ENCODE peak calls at places on chromosomes 3 and 15, in five cellular contexts. One of them, this sample, is unnamed.

GRCh38 chr3:65265511-65265910 is 577.7 kb upstream of the ADAMTS9 start:
- DNase-seq in GM12864: no peak
- DNase-seq in IMR-90: no peak
- DNase-seq in CD14-positive monocyte: no peak
- DNase-seq in mammary epithelial cell: no peak
- DNase-seq in this sample: no peak

GRCh38 chr3:4852780-4853748 is 126.2 kb upstream of the BHLHE40 start:
- DNase-seq in GM12864: no peak
- DNase-seq in mammary epithelial cell: no peak
- DNase-seq in IMR-90: no peak
- DNase-seq in CD14-positive monocyte: no peak
- DNase-seq in this sample: no peak

GRCh38 chr3:149971403-149972075 is 844 bp upstream of the PFN2 start:
- DNase-seq in GM12864: no peak
- DNase-seq in IMR-90: peak; percentile 64
- DNase-seq in CD14-positive monocyte: no peak
- DNase-seq in mammary epithelial cell: no peak
- DNase-seq in this sample: no peak

GRCh38 chr3:22495826-22496225 is 707.3 kb upstream of the UBE2E2 start:
- DNase-seq in mammary epithelial cell: no peak
- DNase-seq in CD14-positive monocyte: no peak
- DNase-seq in GM12864: no peak
- DNase-seq in IMR-90: no peak
- DNase-seq in this sample: no peak

GRCh38 chr3:190404715-190405114 is 16.8 kb downstream of the CLDN16 start:
- DNase-seq in mammary epithelial cell: no peak
- DNase-seq in IMR-90: no peak
- DNase-seq in CD14-positive monocyte: no peak
- DNase-seq in GM12864: no peak
- DNase-seq in this sample: no peak

GRCh38 chr3:124563376-124563775 is 166.9 kb upstream of the UMPS start:
- DNase-seq in mammary epithelial cell: peak; percentile 58
- DNase-seq in GM12864: no peak
- DNase-seq in CD14-positive monocyte: no peak
- DNase-seq in IMR-90: peak; percentile 36
- DNase-seq in this sample: no peak

GRCh38 chr3:142888099-142888483 is 792 bp downstream of the PCOLCE2 start:
- DNase-seq in GM12864: no peak
- DNase-seq in mammary epithelial cell: peak; percentile 26
- DNase-seq in CD14-positive monocyte: no peak
- DNase-seq in IMR-90: no peak
- DNase-seq in this sample: peak; percentile 45

GRCh38 chr3:159848348-159849118 is 140.1 kb upstream of the IL12A start:
- DNase-seq in CD14-positive monocyte: no peak
- DNase-seq in IMR-90: no peak
- DNase-seq in GM12864: no peak
- DNase-seq in mammary epithelial cell: no peak
- DNase-seq in this sample: no peak

GRCh38 chr3:34995771-34996430 is 643.4 kb upstream of the ARPP21 start:
- DNase-seq in IMR-90: no peak
- DNase-seq in GM12864: no peak
- DNase-seq in mammary epithelial cell: no peak
- DNase-seq in CD14-positive monocyte: no peak
- DNase-seq in this sample: no peak

GRCh38 chr3:126657901-126658300 is 3.0 kb upstream of the TXNRD3 start:
- DNase-seq in CD14-positive monocyte: no peak
- DNase-seq in GM12864: no peak
- DNase-seq in IMR-90: no peak
- DNase-seq in mammary epithelial cell: no peak
- DNase-seq in this sample: no peak

GRCh38 chr3:8972614-8973013 is 9.3 kb upstream of the RAD18 start:
- DNase-seq in GM12864: peak; percentile 5
- DNase-seq in mammary epithelial cell: peak; percentile 41
- DNase-seq in IMR-90: peak; percentile 47
- DNase-seq in CD14-positive monocyte: no peak
- DNase-seq in this sample: no peak

GRCh38 chr3:188166471-188166870 is 12.5 kb downstream of the LPP start:
- DNase-seq in GM12864: no peak
- DNase-seq in CD14-positive monocyte: no peak
- DNase-seq in mammary epithelial cell: no peak
- DNase-seq in IMR-90: no peak
- DNase-seq in this sample: no peak

GRCh38 chr3:114363554-114364202 is 69.8 kb downstream of the TIGIT start:
- DNase-seq in GM12864: no peak
- DNase-seq in CD14-positive monocyte: no peak
- DNase-seq in mammary epithelial cell: peak; percentile 73
- DNase-seq in IMR-90: peak; percentile 87
- DNase-seq in this sample: no peak

GRCh38 chr15:36075333-36075732 is 504.1 kb upstream of the CDIN1 start:
- DNase-seq in mammary epithelial cell: no peak
- DNase-seq in IMR-90: peak; percentile 30
- DNase-seq in CD14-positive monocyte: no peak
- DNase-seq in GM12864: no peak
- DNase-seq in this sample: no peak

GRCh38 chr3:113194747-113195400 is 16.5 kb upstream of the BOC start:
- DNase-seq in GM12864: no peak
- DNase-seq in CD14-positive monocyte: no peak
- DNase-seq in mammary epithelial cell: no peak
- DNase-seq in IMR-90: peak; percentile 7
- DNase-seq in this sample: no peak

GRCh38 chr3:123028233-123028828 is 768 bp upstream of the SEMA5B start:
- DNase-seq in CD14-positive monocyte: no peak
- DNase-seq in GM12864: peak; percentile 7
- DNase-seq in IMR-90: peak; percentile 72
- DNase-seq in mammary epithelial cell: peak; percentile 58
- DNase-seq in this sample: no peak

GRCh38 chr3:128726691-128727031 is 678 bp downstream of the RAB7A start:
- DNase-seq in mammary epithelial cell: peak; percentile 88
- DNase-seq in CD14-positive monocyte: peak; percentile 91
- DNase-seq in GM12864: peak; percentile 24
- DNase-seq in IMR-90: peak; percentile 87
- DNase-seq in this sample: no peak

GRCh38 chr3:5181479-5182141 is 5.9 kb upstream of the EDEM1 start:
- DNase-seq in GM12864: peak; percentile 70
- DNase-seq in mammary epithelial cell: no peak
- DNase-seq in CD14-positive monocyte: no peak
- DNase-seq in IMR-90: no peak
- DNase-seq in this sample: no peak

GRCh38 chr3:32022947-32023346 is 41.4 kb downstream of the ZNF860 start:
- DNase-seq in CD14-positive monocyte: no peak
- DNase-seq in GM12864: no peak
- DNase-seq in mammary epithelial cell: no peak
- DNase-seq in IMR-90: no peak
- DNase-seq in this sample: no peak

GRCh38 chr3:53231532-53232511 is 24.0 kb downstream of the TKT start:
- DNase-seq in IMR-90: no peak
- DNase-seq in mammary epithelial cell: no peak
- DNase-seq in GM12864: no peak
- DNase-seq in CD14-positive monocyte: peak; percentile 30
- DNase-seq in this sample: no peak

GRCh38 chr3:134299185-134299887 is 48.7 kb upstream of the RYK start:
- DNase-seq in GM12864: no peak
- DNase-seq in IMR-90: peak; percentile 53
- DNase-seq in CD14-positive monocyte: no peak
- DNase-seq in mammary epithelial cell: peak; percentile 27
- DNase-seq in this sample: no peak

GRCh38 chr3:9087831-9088413 is 124.7 kb upstream of the RAD18 start:
- DNase-seq in GM12864: no peak
- DNase-seq in CD14-positive monocyte: no peak
- DNase-seq in IMR-90: no peak
- DNase-seq in mammary epithelial cell: no peak
- DNase-seq in this sample: no peak

GRCh38 chr3:44729384-44729910 is at the start of gene ZNF501:
- DNase-seq in GM12864: peak; percentile 53
- DNase-seq in CD14-positive monocyte: peak; percentile 87
- DNase-seq in mammary epithelial cell: peak; percentile 88
- DNase-seq in IMR-90: peak; percentile 86
- DNase-seq in this sample: no peak

GRCh38 chr3:104102386-104102785 is 1264.3 kb upstream of the ALCAM start:
- DNase-seq in IMR-90: peak; percentile 55
- DNase-seq in CD14-positive monocyte: no peak
- DNase-seq in GM12864: peak; percentile 37
- DNase-seq in mammary epithelial cell: peak; percentile 13
- DNase-seq in this sample: peak; percentile 52